ENCODE peak calls at places on chromosomes 12 and 14, in four cellular contexts. J, X, K and N are unnamed samples.

GRCh38 chr12:115294443-115295133 is 610.6 kb upstream of the TBX3 start:
- DNase-seq in J (no peak), X (no peak), K (peak; percentile 39), N (no peak)

GRCh38 chr12:68587448-68587873 is 23.2 kb upstream of the RAP1B start:
- DNase-seq in J (no peak), X (peak; percentile 58), K (no peak), N (no peak)

GRCh38 chr12:34190054-34190453 is 167.8 kb downstream of the ALG10 start:
- DNase-seq in J (no peak), X (no peak), K (no peak), N (no peak)

GRCh38 chr12:124640096-124640495 is 72.7 kb upstream of the NCOR2 start:
- DNase-seq in J (no peak), X (no peak), K (peak; percentile 89), N (no peak)

GRCh38 chr12:124837958-124838803 is 25.5 kb downstream of the SCARB1 start:
- DNase-seq in J (no peak), X (no peak), K (peak; percentile 99), N (no peak)

GRCh38 chr14:61588419-61588901 is 106.9 kb upstream of the HIF1A start:
- DNase-seq in J (no peak), X (no peak), K (no peak), N (no peak)

GRCh38 chr14:74514471-74514932 is 20.9 kb downstream of the ISCA2 start:
- DNase-seq in J (peak; percentile 55), X (peak; percentile 48), K (peak; percentile 71), N (peak; percentile 20)

GRCh38 chr12:46959484-46959883 is 119.9 kb upstream of the PCED1B start:
- DNase-seq in J (no peak), X (no peak), K (peak; percentile 92), N (no peak)

GRCh38 chr12:64522316-64522715 is 70.4 kb downstream of the TBK1 start:
- DNase-seq in J (no peak), X (peak; percentile 20), K (no peak), N (no peak)

GRCh38 chr14:93532550-93532949 is 101.8 kb downstream of the UNC79 start:
- DNase-seq in J (no peak), X (no peak), K (no peak), N (no peak)

GRCh38 chr14:102591372-102591943 is 991 bp upstream of the RCOR1 start:
- DNase-seq in J (peak; percentile 34), X (peak; percentile 44), K (no peak), N (peak; percentile 53)

GRCh38 chr12:103799504-103800251 is 41.4 kb downstream of the NT5DC3 start:
- DNase-seq in J (no peak), X (no peak), K (peak; percentile 95), N (no peak)

GRCh38 chr12:132404435-132404855 is 75.1 kb upstream of the GALNT9 start:
- DNase-seq in J (no peak), X (no peak), K (no peak), N (no peak)

GRCh38 chr12:57842342-57843294 is 3.9 kb downstream of the CTDSP2 start:
- DNase-seq in J (peak; percentile 57), X (no peak), K (no peak), N (no peak)

GRCh38 chr14:50230601-50231474 is 540 bp downstream of the SOS2 start:
- DNase-seq in J (peak; percentile 38), X (peak; percentile 76), K (peak; percentile 88), N (peak; percentile 61)

GRCh38 chr12:128914908-128915563 is 61.8 kb downstream of the GLT1D1 start:
- DNase-seq in J (no peak), X (peak; percentile 90), K (no peak), N (no peak)

GRCh38 chr14:92890830-92891598 is 31.9 kb upstream of the CHGA start:
- DNase-seq in J (no peak), X (no peak), K (no peak), N (no peak)

GRCh38 chr12:77724367-77724957 is 106.2 kb upstream of the NAV3 start:
- DNase-seq in J (no peak), X (peak; percentile 55), K (peak; percentile 54), N (no peak)

GRCh38 chr14:54011001-54011400 is 54.4 kb upstream of the BMP4 start:
- DNase-seq in J (no peak), X (no peak), K (no peak), N (no peak)

GRCh38 chr12:15863258-15863835 is 18.8 kb upstream of the STRAP start:
- DNase-seq in J (peak; percentile 28), X (no peak), K (no peak), N (no peak)

GRCh38 chr12:46244997-46245396 is 23.8 kb downstream of the SLC38A1 start:
- DNase-seq in J (no peak), X (no peak), K (no peak), N (no peak)

GRCh38 chr12:91483471-91483985 is 300.9 kb upstream of the DCN start:
- DNase-seq in J (no peak), X (no peak), K (no peak), N (no peak)

GRCh38 chr12:5088586-5089264 is 45.0 kb downstream of the KCNA5 start:
- DNase-seq in J (no peak), X (no peak), K (no peak), N (no peak)

GRCh38 chr12:48021485-48022179 is 17.4 kb upstream of the COL2A1 start:
- DNase-seq in J (peak; percentile 81), X (no peak), K (peak; percentile 26), N (no peak)

GRCh38 chr14:63245893-63246292 is 41.6 kb downstream of the RHOJ start:
- DNase-seq in J (no peak), X (no peak), K (no peak), N (no peak)

GRCh38 chr12:8698830-8699330 is 1.1 kb downstream of the RIMKLB start:
- DNase-seq in J (no peak), X (no peak), K (peak; percentile 50), N (no peak)

GRCh38 chr14:93959239-93960107 is 16.9 kb downstream of the ASB2 start:
- DNase-seq in J (no peak), X (peak; percentile 98), K (peak; percentile 97), N (no peak)

GRCh38 chr12:49838973-49839633 is 3.8 kb downstream of the BCDIN3D start:
- DNase-seq in J (no peak), X (peak; percentile 62), K (peak; percentile 65), N (peak; percentile 50)

GRCh38 chr14:73468808-73469386 is 10.6 kb upstream of the NUMB start:
- DNase-seq in J (no peak), X (no peak), K (no peak), N (no peak)

GRCh38 chr12:3747976-3748619 is 4.8 kb downstream of the CRACR2A start:
- DNase-seq in J (no peak), X (no peak), K (no peak), N (no peak)

GRCh38 chr14:89078021-89078676 is 253.7 kb downstream of the TTC8 start:
- DNase-seq in J (no peak), X (no peak), K (no peak), N (no peak)

GRCh38 chr12:91732086-91732485 is 413.6 kb downstream of the BTG1 start:
- DNase-seq in J (no peak), X (no peak), K (peak; percentile 30), N (no peak)

GRCh38 chr12:69645031-69645430 is 34.3 kb upstream of the LRRC10 start:
- DNase-seq in J (no peak), X (no peak), K (no peak), N (no peak)

GRCh38 chr14:53022593-53022992 is 71.7 kb upstream of the FERMT2 start:
- DNase-seq in J (no peak), X (no peak), K (no peak), N (no peak)

GRCh38 chr12:76424941-76425340 is 76.7 kb upstream of the BBS10 start:
- DNase-seq in J (no peak), X (no peak), K (no peak), N (no peak)

GRCh38 chr12:76422878-76423438 is 74.7 kb upstream of the BBS10 start:
- DNase-seq in J (no peak), X (no peak), K (peak; percentile 45), N (no peak)

GRCh38 chr12:76426160-76426559 is 77.9 kb upstream of the BBS10 start:
- DNase-seq in J (no peak), X (no peak), K (no peak), N (no peak)

GRCh38 chr12:76432733-76433132 is 84.5 kb upstream of the BBS10 start:
- DNase-seq in J (no peak), X (no peak), K (no peak), N (no peak)

GRCh38 chr12:76428117-76428516 is 79.9 kb upstream of the BBS10 start:
- DNase-seq in J (no peak), X (no peak), K (no peak), N (no peak)
- TF ChIP-seq CTCF in J (no peak), X (no peak), K (no peak), N (no peak)

GRCh38 chr14:106039400-106039799 is 513.0 kb downstream of the TMEM121 start:
- DNase-seq in J (no peak), X (peak; percentile 48), K (no peak), N (no peak)

GRCh38 chr14:106044515-106044914 is 518.1 kb downstream of the TMEM121 start:
- DNase-seq in J (no peak), X (peak; percentile 26), K (no peak), N (no peak)

GRCh38 chr14:106044949-106045596 is 518.7 kb downstream of the TMEM121 start:
- DNase-seq in J (no peak), X (peak; percentile 87), K (peak; percentile 1), N (no peak)
- TF ChIP-seq CTCF in J (no peak), X (peak; percentile 97), K (no peak), N (no peak)

DNA sequence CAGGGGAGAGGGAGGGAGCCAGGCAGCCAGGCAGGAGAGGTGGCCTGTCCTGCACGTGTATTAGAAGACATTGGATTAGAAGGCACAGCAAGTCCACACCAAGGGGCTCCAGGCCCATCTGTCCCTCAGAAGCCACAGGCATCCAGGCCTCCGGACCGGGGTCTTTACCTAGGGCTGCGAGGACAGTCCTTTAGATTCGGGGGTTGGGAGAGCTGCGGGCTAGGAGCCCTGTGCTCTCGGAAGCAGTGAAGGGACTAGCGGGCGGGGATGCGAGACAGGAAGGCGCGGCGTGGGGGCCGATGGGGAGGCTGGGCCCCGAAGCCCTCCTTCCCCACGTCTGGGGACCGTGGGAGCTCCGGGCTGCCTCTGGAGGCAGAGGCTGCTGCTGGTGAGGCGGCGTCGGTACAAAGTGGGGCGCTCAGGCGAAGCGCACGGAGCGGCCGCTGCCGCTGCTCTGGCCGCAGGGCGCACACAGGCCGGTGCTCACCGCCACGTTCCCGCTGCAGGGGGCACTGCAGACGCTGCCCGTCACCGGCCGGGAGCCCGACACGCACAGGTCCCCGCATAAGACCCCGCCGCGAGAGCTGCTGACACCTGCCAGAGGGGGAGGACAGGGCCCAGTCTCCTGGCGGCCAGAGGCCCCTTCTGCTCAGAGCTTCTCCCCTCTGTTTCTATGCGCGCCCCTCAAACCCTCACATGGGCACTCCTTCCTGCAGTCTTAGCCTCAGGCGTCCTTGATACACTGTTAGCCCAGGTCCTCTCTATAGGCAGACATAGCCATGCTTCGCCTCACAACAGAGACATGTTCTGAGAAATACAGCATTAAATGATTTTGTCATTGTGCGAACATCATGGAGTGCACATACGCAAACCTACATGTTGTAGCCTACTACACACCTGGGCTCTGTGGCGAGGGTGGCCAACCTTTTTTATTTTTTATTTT is 17.3 kb downstream of the KRT7 start:
- DNase-seq in J (peak; percentile 74), X (no peak), K (no peak), N (peak; percentile 75)
- TF ChIP-seq CTCF in J (no peak), X (no peak), K (no peak), N (peak; percentile 44)

GRCh38 chr14:65225299-65226159 is 123.2 kb upstream of the MAX start:
- DNase-seq in J (no peak), X (peak; percentile 60), K (no peak), N (no peak)

GRCh38 chr14:65219353-65219752 is 117.0 kb upstream of the MAX start:
- DNase-seq in J (no peak), X (no peak), K (no peak), N (no peak)

GRCh38 chr14:65224799-65225198 is 122.5 kb upstream of the MAX start:
- DNase-seq in J (no peak), X (peak; percentile 54), K (no peak), N (peak; percentile 48)

GRCh38 chr14:65223636-65224035 is 121.3 kb upstream of the MAX start:
- DNase-seq in J (no peak), X (no peak), K (no peak), N (no peak)

GRCh38 chr14:65222434-65222833 is 120.1 kb upstream of the MAX start:
- DNase-seq in J (peak; percentile 69), X (peak; percentile 78), K (peak; percentile 60), N (peak; percentile 31)
- TF ChIP-seq CTCF in J (peak; percentile 74), X (peak; percentile 81), K (peak; percentile 90), N (peak; percentile 76)